ENCODE peak calls at places on chromosomes 5 and 9, in four cellular contexts. B is IMR-90, S is K562, V is GM12878. Q is an unnamed sample.

GRCh38 chr5:166535641-166536040 is 1755.8 kb upstream of the WWC1 start:
- DNase-seq in S (no peak), B (no peak), V (no peak), Q (no peak)

GRCh38 chr5:141349917-141350619 is at the start of gene PCDHGB1:
- DNase-seq in S (peak; percentile 44), B (peak; percentile 71), V (no peak), Q (peak; percentile 80)

GRCh38 chr5:109986726-109987125 is 297.0 kb downstream of the MAN2A1 start:
- DNase-seq in B (no peak), V (no peak), S (no peak), Q (no peak)

GRCh38 chr5:6700074-6700685 is 13.1 kb upstream of the TENT4A start:
- DNase-seq in V (no peak), S (no peak), B (no peak), Q (no peak)

GRCh38 chr5:32475338-32476097 is 31.0 kb upstream of the ZFR start:
- DNase-seq in S (no peak), V (no peak), B (no peak), Q (no peak)

GRCh38 chr5:163964650-163965049 is 459.2 kb downstream of the MAT2B start:
- DNase-seq in V (no peak), S (no peak), B (peak; percentile 39), Q (no peak)

GRCh38 chr5:169646856-169647255 is 9.8 kb downstream of the DOCK2 start:
- DNase-seq in S (no peak), B (no peak), V (no peak), Q (no peak)

GRCh38 chr9:2875218-2875977 is 31.5 kb upstream of the PUM3 start:
- DNase-seq in B (no peak), V (no peak), S (no peak), Q (no peak)

GRCh38 chr5:110105692-110106091 is 416.0 kb downstream of the MAN2A1 start:
- DNase-seq in S (no peak), V (no peak), B (no peak), Q (no peak)

GRCh38 chr5:32771037-32771436 is 59.9 kb downstream of the NPR3 start:
- DNase-seq in S (no peak), B (no peak), V (no peak), Q (no peak)

GRCh38 chr9:124126571-124127289 is 115.2 kb downstream of the LHX2 start:
- DNase-seq in B (peak; percentile 65), V (peak; percentile 43), S (peak; percentile 86), Q (peak; percentile 75)

GRCh38 chr5:92177926-92178487 is 794.9 kb upstream of the ARRDC3 start:
- DNase-seq in V (no peak), B (no peak), S (no peak), Q (no peak)

GRCh38 chr5:1524799-1525623 is 1.3 kb upstream of the LPCAT1 start:
- DNase-seq in V (no peak), B (no peak), S (no peak), Q (no peak)

GRCh38 chr5:79201206-79201605 is 34.7 kb upstream of the JMY start:
- DNase-seq in B (no peak), S (no peak), V (no peak), Q (no peak)

GRCh38 chr5:922745-923472 is 30.2 kb downstream of the TRIP13 start:
- DNase-seq in B (no peak), V (no peak), S (no peak), Q (no peak)

GRCh38 chr5:5650242-5650641 is 227.8 kb downstream of the ICE1 start:
- DNase-seq in V (no peak), S (no peak), B (no peak), Q (no peak)

GRCh38 chr5:78610163-78610583 is 38.4 kb downstream of the LHFPL2 start:
- DNase-seq in V (no peak), S (no peak), B (peak; percentile 67), Q (no peak)

GRCh38 chr5:148956632-148957385 is 106.1 kb downstream of the SH3TC2 start:
- DNase-seq in S (no peak), V (no peak), B (peak; percentile 49), Q (no peak)
- TF ChIP-seq ELK1 in S (no peak), V (no peak), B (no peak), Q (no peak)

GRCh38 chr9:27339661-27340295 is 42.8 kb upstream of the EQTN start:
- DNase-seq in S (no peak), V (no peak), B (no peak), Q (no peak)
- TF ChIP-seq ELK1 in S (no peak), V (no peak), B (no peak), Q (no peak)

DNA sequence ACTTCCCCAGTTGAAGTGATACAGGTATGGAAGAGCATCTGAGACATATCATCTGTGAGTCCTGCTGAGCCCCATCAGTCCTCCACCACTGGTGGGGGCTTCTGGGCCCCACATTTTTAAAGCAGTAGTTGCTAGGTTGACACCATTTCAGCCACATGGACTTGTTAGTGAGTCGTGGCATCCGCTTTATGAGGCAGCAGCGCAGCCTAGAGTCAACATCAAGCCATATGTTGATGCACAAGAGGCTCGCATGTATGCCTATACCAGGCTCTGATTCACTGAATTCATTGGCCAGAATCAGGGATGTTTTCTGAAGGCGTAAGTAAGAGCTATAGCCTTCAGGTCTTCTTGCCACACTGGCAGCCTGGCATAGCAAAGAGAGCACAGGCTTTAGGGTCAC is 26.8 kb downstream of the ZNF346 start:
- DNase-seq in V (no peak), B (no peak), S (no peak), Q (peak; percentile 29)
- TF ChIP-seq ELK1 in V (no peak), B (no peak), S (no peak), Q (no peak)

GRCh38 chr9:121684381-121685145 is 33.1 kb downstream of the DAB2IP start:
- DNase-seq in B (no peak), S (peak; percentile 65), V (no peak), Q (peak; percentile 60)
- TF ChIP-seq ELK1 in B (no peak), S (no peak), V (no peak), Q (no peak)

DNA sequence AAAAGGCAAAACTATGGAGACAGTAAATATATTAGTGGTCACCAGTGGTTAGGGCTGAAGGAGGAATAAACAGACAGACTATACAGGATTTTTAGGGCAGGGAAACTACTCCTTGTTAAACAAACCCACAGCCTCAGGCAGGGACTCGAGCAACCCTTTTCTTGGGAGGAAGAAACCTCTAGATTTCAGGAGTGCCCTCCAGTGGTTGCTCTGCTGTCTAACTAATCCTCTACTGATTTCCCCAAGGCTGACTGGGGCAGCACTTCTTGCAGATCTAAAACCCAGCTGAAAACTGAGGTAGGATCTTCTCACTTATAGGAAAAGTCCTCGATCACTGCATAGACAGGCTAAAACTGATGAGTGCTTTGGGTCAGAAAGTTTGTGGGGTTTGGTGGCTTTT is 176.8 kb downstream of the ISOC1 start:
- DNase-seq in B (no peak), V (no peak), S (no peak), Q (peak; percentile 9)
- TF ChIP-seq ELK1 in B (no peak), V (no peak), S (no peak), Q (no peak)

GRCh38 chr9:109346904-109347303 is 26.0 kb upstream of the EPB41L4B start:
- DNase-seq in S (no peak), V (no peak), B (no peak), Q (no peak)
- TF ChIP-seq ELK1 in S (no peak), V (no peak), B (no peak), Q (no peak)

GRCh38 chr5:112308608-112309007 is 110.5 kb downstream of the EPB41L4A start:
- DNase-seq in S (no peak), B (no peak), V (no peak), Q (no peak)
- TF ChIP-seq ELK1 in S (no peak), B (no peak), V (no peak), Q (no peak)

GRCh38 chr9:14912849-14913248 is 2.6 kb upstream of the FREM1 start:
- DNase-seq in B (no peak), S (no peak), V (no peak), Q (no peak)

GRCh38 chr9:14909631-14910177 is 524 bp downstream of the FREM1 start:
- DNase-seq in V (no peak), S (no peak), B (no peak), Q (no peak)

GRCh38 chr9:14911046-14911445 is 818 bp upstream of the FREM1 start:
- DNase-seq in S (no peak), V (no peak), B (no peak), Q (no peak)

GRCh38 chr9:14908221-14909206 is 1.7 kb downstream of the FREM1 start:
- DNase-seq in B (no peak), V (peak; percentile 8), S (no peak), Q (no peak)

GRCh38 chr9:14910178-14910805 is at the start of gene FREM1:
- DNase-seq in B (no peak), V (no peak), S (no peak), Q (no peak)
- TF ChIP-seq ELK1 in B (no peak), V (no peak), S (no peak), Q (no peak)

DNA sequence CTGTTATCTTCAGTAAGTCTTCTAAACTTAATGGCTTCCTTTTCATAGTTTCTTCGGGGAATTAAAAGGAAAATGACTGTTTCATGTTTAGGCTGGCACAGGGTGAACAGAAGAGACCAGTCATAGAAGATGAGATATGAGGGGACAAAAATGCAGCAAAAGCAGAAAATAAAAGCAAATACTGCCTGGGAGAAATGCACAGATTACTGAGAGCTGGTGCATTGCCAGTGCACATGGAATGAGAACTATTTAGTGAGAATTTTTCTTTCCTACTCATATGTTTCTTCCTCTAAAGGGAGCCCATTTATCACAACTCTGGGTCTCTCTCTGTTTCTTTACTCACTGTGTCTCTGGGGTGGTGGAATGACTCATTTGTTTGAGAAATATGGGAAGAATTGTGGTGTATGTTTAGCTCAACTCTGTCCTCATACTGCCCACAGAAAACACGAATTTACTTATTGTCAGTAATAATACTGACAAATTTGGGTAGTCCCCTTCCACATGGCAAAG is 25.9 kb upstream of the ANKRD55 start:
- DNase-seq in S (no peak), B (peak; percentile 97), V (peak; percentile 55), Q (peak; percentile 37)
- TF ChIP-seq ELK1 in S (no peak), B (no peak), V (no peak), Q (no peak)

DNA sequence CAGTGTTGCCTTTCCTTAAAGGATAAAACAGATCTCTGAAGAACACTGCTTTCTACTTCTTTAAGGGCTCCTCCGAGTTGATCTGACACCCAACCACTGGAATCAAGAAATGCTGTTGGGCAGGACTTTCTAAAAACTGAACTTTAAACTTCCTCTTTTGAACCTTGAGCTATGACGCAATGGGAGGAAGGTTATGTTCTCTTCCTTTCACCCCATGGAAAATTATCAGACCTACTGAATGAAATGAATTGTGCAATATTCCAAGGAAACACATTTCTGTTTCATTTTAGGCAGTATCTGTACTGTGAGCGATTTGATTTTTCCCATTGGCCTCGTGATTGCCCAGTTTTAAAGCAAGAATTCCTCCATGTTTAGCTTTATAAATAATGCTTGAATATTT is 206.0 kb upstream of the PRR16 start:
- DNase-seq in S (no peak), V (no peak), B (no peak), Q (no peak)
- TF ChIP-seq ELK1 in S (no peak), V (no peak), B (no peak), Q (no peak)

Q was measured in A549.